ENCODE peak calls at places on chromosomes 13 and 19, in eight cellular contexts. U is heart right ventricle; F is cardiac muscle cell; Q is pancreas; L is CD8-positive, alpha-beta T cell; K is lung; V is AG04450; X is PC-9. W is an unnamed sample.

GRCh38 chr13:101473458-101473857 is 21.0 kb downstream of the ITGBL1 start:
- DNase-seq in U (no peak), F (no peak), Q (no peak), L (no peak), K (no peak), V (peak; percentile 63), X (no peak), W (no peak)

GRCh38 chr13:37375724-37376123 is 222.8 kb downstream of the POSTN start:
- DNase-seq in U (no peak), F (no peak), Q (no peak), L (no peak), K (no peak), V (no peak), X (no peak), W (no peak)

GRCh38 chr13:37107868-37108267 is 2.4 kb upstream of the CSNK1A1L start:
- DNase-seq in U (no peak), F (no peak), Q (no peak), L (no peak), K (no peak), V (no peak), X (no peak), W (no peak)

GRCh38 chr19:51368366-51369282 is at the start of gene CLDND2:
- DNase-seq in U (no peak), F (no peak), Q (no peak), L (peak; percentile 43), K (no peak), V (no peak), X (peak; percentile 2), W (peak; percentile 22)

GRCh38 chr13:75656590-75656989 is 20.5 kb downstream of the LMO7 start:
- DNase-seq in U (no peak), F (no peak), Q (no peak), L (no peak), K (no peak), V (no peak), X (no peak), W (no peak)

GRCh38 chr13:22486490-22486889 is 694.3 kb upstream of the SGCG start:
- DNase-seq in U (no peak), F (no peak), Q (no peak), L (no peak), K (no peak), V (no peak), X (no peak), W (no peak)

GRCh38 chr19:35644987-35645679 is 3.0 kb upstream of the COX6B1 start:
- DNase-seq in U (peak; percentile 88), F (peak; percentile 85), Q (peak; percentile 77), L (peak; percentile 72), K (peak; percentile 80), V (no peak), X (no peak), W (peak; percentile 76)

GRCh38 chr13:101390461-101390860 is 25.8 kb downstream of the NALCN start:
- DNase-seq in U (no peak), F (no peak), Q (no peak), L (no peak), K (no peak), V (no peak), X (no peak), W (no peak)

GRCh38 chr19:54431255-54431838 is 16.1 kb downstream of the TTYH1 start:
- DNase-seq in U (no peak), F (no peak), Q (peak; percentile 91), L (no peak), K (peak; percentile 72), V (no peak), X (peak; percentile 94), W (no peak)

GRCh38 chr13:74200081-74200480 is 65.9 kb upstream of the KLF12 start:
- DNase-seq in U (no peak), F (no peak), Q (no peak), L (no peak), K (no peak), V (no peak), X (no peak), W (no peak)

GRCh38 chr19:35822579-35822978 is 9.9 kb upstream of the PRODH2 start:
- DNase-seq in U (no peak), F (no peak), Q (no peak), L (no peak), K (no peak), V (no peak), X (no peak), W (no peak)

GRCh38 chr13:71602327-71602726 is 264.7 kb downstream of the DACH1 start:
- DNase-seq in U (no peak), F (no peak), Q (no peak), L (no peak), K (no peak), V (no peak), X (no peak), W (no peak)

GRCh38 chr13:71522976-71523517 is 344.0 kb downstream of the DACH1 start:
- DNase-seq in U (no peak), F (no peak), Q (no peak), L (no peak), K (no peak), V (no peak), X (no peak), W (no peak)

GRCh38 chr19:29812881-29813275 is 1.1 kb downstream of the CCNE1 start:
- DNase-seq in U (no peak), F (no peak), Q (no peak), L (no peak), K (no peak), V (no peak), X (no peak), W (no peak)

GRCh38 chr19:58474997-58475713 is 997 bp upstream of the ZNF446 start:
- DNase-seq in U (no peak), F (no peak), Q (no peak), L (no peak), K (no peak), V (no peak), X (no peak), W (no peak)

GRCh38 chr19:19513671-19514070 is 1.7 kb downstream of the TSSK6 start:
- DNase-seq in U (no peak), F (no peak), Q (no peak), L (no peak), K (no peak), V (no peak), X (no peak), W (no peak)

GRCh38 chr19:35410487-35410886 is 37.6 kb upstream of the FFAR2 start:
- DNase-seq in U (no peak), F (no peak), Q (no peak), L (no peak), K (no peak), V (no peak), X (no peak), W (no peak)

DNA sequence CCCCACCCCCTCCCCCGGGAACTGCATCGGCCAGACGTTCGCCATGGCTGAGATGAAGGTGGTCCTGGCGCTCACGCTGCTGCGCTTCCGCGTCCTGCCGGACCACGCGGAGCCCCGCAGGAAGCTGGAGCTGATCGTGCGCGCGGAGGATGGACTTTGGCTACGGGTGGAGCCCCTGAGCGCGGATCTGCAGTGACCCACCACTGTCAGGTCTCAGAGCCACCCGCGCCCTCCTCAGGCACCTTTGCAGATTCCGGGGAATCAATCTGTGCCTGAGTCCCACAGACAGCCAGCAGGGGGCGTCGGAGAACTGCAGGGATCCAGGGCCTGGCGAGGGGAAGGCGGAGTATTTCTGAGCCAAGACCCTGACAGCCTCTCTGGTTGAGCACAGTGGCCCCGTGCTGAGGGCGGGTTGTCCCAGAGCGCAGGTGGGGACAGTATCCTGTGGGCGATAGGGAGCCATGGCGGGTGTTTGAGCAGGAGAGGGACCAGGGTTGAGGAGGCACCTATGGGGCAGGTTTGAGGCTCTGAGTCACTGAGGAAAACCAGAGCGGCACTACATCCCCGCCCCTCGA is 30.4 kb upstream of the CYP4F8 start:
- DNase-seq in U (peak; percentile 70), F (no peak), Q (peak; percentile 76), L (peak; percentile 88), K (peak; percentile 80), V (peak; percentile 13), X (peak; percentile 68), W (peak; percentile 53)
- H3K27ac ChIP-seq in U (no peak overlapping the region), F (no peak overlapping the region), Q (no peak overlapping the region), L (no peak overlapping the region), K (no peak overlapping the region), V (no peak overlapping the region), X (no peak overlapping the region), W (no peak overlapping the region)

DNA sequence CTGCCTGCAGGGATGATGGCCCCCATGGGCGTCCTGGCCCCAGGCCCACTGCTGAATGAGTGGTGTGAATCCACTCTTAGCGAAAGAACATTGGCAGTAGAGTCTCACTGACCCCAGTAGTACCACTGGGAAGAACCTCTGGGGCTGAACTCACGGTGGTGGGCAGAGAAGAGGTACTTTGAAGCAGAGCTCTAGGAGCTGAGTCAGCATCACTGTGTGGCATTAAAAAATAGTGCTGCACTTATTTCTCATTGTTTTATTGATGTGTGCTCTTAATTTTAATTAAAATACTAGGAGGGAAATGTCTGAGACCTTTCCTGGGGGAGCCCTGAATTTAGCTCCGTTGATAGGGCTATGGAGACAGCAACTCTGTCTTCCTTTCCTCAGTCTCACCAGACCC is 61.3 kb downstream of the CBY2 start:
- DNase-seq in U (no peak), F (no peak), Q (no peak), L (no peak), K (no peak), V (no peak), X (no peak), W (no peak)
- H3K4me3 ChIP-seq in U (no peak overlapping the region), F (no peak overlapping the region), Q (no peak overlapping the region), L (no peak overlapping the region), K (no peak overlapping the region), V (no peak overlapping the region), X (no peak overlapping the region), W (no peak overlapping the region)

DNA sequence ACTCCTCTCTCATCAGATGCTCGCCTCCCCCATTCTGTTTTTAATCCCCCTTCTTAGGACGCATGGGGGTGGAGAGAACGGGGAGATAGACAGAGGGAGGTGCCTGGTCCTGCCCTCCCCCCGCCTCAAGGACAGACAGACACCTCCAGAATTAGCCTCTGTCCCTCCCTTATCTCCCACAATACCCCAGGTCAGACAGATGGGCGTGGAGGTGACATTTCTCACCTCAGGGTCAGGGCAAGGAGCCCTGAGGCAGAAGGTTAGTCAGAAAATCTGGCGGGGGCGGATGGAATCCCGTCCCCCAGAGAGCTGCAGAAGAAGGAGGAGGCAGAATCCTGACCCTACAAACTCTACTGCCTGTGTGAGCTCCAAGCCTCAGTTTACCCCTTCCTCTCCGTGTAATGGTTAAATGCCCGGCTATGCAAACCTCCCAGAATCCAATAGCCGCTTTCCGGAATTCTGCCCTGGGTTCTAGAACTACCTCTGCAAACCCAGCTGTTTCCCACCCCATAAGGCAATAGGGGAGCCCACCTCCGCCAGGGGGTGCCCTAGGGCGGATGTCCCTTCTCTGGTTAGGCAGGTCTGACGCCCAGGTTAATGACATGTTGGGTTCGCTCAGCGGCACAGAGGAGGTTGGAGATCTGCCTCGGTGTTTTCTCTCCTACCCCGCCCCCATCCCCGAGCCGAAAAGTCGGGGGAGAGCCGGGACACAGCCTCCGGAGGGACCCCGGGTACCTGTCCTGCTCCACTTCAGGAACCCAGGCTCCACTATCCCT is 900 bp downstream of the PPP1R13L start:
- DNase-seq in U (peak; percentile 68), F (peak; percentile 76), Q (peak; percentile 79), L (peak; percentile 65), K (peak; percentile 71), V (no peak), X (peak; percentile 72), W (peak; percentile 79)
- H3K27ac ChIP-seq in U (peak overlapping the region; percentile 88), F (no peak overlapping the region), Q (peak overlapping the region; percentile 92), L (no peak overlapping the region), K (peak overlapping the region; percentile 91), V (no peak overlapping the region), X (peak overlapping the region; percentile 91), W (no peak overlapping the region)

DNA sequence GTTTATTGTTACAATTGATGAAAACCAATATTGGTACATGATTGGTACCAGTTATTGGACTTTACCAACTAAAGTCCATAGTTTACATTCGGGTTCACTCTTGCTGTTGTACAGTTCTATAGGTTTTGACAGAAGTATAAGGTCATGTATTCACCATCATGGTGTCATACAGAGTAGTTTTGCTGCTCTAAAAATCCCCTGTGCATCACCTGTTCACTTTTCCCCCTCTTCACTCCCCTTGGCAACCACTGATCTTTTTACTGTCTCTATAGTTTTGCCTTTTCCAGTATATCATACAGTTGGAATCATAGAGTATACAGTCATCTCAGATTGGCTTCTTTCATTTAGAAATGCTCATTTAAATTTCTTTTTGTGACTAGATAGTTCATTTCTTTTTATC is 51.2 kb upstream of the MED4 start:
- DNase-seq in U (no peak), F (no peak), Q (no peak), L (no peak), K (no peak), V (no peak), X (no peak), W (no peak)
- H3K4me3 ChIP-seq in U (no peak overlapping the region), F (no peak overlapping the region), Q (no peak overlapping the region), L (no peak overlapping the region), K (no peak overlapping the region), V (no peak overlapping the region), X (no peak overlapping the region), W (no peak overlapping the region)